ENCODE peak calls at places on chromosome 10, in six cellular contexts. X is cardiac muscle cell, S is IMR-90, M is uterus, K is left lung, O is prostate gland. T is an unnamed sample.
A peak's percentile ranks its signal among the peaks of the same experiment; 100 is the strongest.

GRCh38 chr10:91298224-91298862 is 77.9 kb downstream of the PCGF5 start:
- DNase-seq in X (peak; percentile 87), M (peak; percentile 73), S (peak; percentile 81), K (peak; percentile 79), O (peak; percentile 74), T (peak; percentile 82)

GRCh38 chr10:46270086-46270811 is 16.5 kb upstream of the ANTXRL start:
- DNase-seq in K (no peak), X (no peak), M (peak; percentile 4), O (no peak), S (no peak), T (no peak)

GRCh38 chr10:118763202-118763988 is 8.6 kb upstream of the CACUL1 start:
- DNase-seq in M (no peak), X (no peak), O (no peak), K (no peak), S (no peak), T (no peak)

GRCh38 chr10:31618541-31619291 is 299.7 kb downstream of the ZEB1 start:
- DNase-seq in K (no peak), S (peak; percentile 75), X (peak; percentile 74), O (no peak), M (peak; percentile 68), T (peak; percentile 72)

GRCh38 chr10:119299531-119299930 is 92.2 kb downstream of the GRK5 start:
- DNase-seq in S (no peak), O (no peak), X (peak; percentile 35), K (no peak), M (no peak), T (peak; percentile 45)

GRCh38 chr10:88831709-88832108 is 19.9 kb downstream of the ANKRD22 start:
- DNase-seq in K (no peak), O (no peak), X (no peak), S (no peak), M (no peak), T (no peak)

GRCh38 chr10:74337330-74338016 is 186.5 kb downstream of the ADK start:
- DNase-seq in M (no peak), X (no peak), S (no peak), K (no peak), O (no peak), T (no peak)

GRCh38 chr10:104122273-104123107 is 519 bp downstream of the SFR1 start:
- DNase-seq in M (no peak), K (no peak), X (peak; percentile 18), S (peak; percentile 2), O (no peak), T (no peak)

GRCh38 chr10:34698979-34699378 is 116.1 kb downstream of the PARD3 start:
- DNase-seq in K (no peak), X (peak; percentile 63), S (peak; percentile 47), M (no peak), O (no peak), T (no peak)

GRCh38 chr10:1420663-1421362 is 316.5 kb downstream of the ADARB2 start:
- DNase-seq in O (peak; percentile 66), X (no peak), S (no peak), K (peak; percentile 46), M (no peak), T (no peak)

GRCh38 chr10:77926566-77927342 is at the start of gene DLG5:
- DNase-seq in K (peak; percentile 70), M (peak; percentile 79), S (peak; percentile 52), O (peak; percentile 76), X (peak; percentile 76), T (peak; percentile 91)

GRCh38 chr10:48608279-48608681 is 3.4 kb upstream of the ARHGAP22 start:
- DNase-seq in X (peak; percentile 48), S (no peak), K (no peak), O (no peak), M (no peak), T (no peak)

GRCh38 chr10:9069136-9069535 is 1014.6 kb downstream of the GATA3 start:
- DNase-seq in X (no peak), S (no peak), M (no peak), O (no peak), K (no peak), T (no peak)

GRCh38 chr10:44046605-44047004 is 338.3 kb downstream of the CXCL12 start:
- DNase-seq in M (no peak), K (no peak), X (peak; percentile 21), O (no peak), S (peak; percentile 52), T (no peak)

GRCh38 chr10:19993714-19994343 is 177.6 kb downstream of the PLXDC2 start:
- DNase-seq in O (no peak), M (no peak), K (no peak), S (peak; percentile 15), X (peak; percentile 85), T (no peak)

GRCh38 chr10:79047875-79048638 is 20.7 kb upstream of the ZMIZ1 start:
- DNase-seq in X (no peak), S (no peak), O (no peak), K (peak; percentile 54), M (peak; percentile 13), T (peak; percentile 70)

GRCh38 chr10:122639801-122640200 is 59.8 kb downstream of the C10orf120 start:
- DNase-seq in S (no peak), O (no peak), K (no peak), X (no peak), M (no peak), T (no peak)

GRCh38 chr10:118595598-118596425 is at the start of gene PRLHR:
- DNase-seq in S (peak; percentile 10), K (no peak), M (peak; percentile 42), X (peak; percentile 57), O (no peak), T (no peak)

GRCh38 chr10:69216577-69217118 is 3.5 kb upstream of the HKDC1 start:
- DNase-seq in M (no peak), S (no peak), O (no peak), K (no peak), X (no peak), T (no peak)

GRCh38 chr10:77400041-77400440 is 237.6 kb downstream of the KCNMA1 start:
- DNase-seq in S (no peak), X (no peak), O (no peak), M (no peak), K (no peak), T (no peak)

DNA sequence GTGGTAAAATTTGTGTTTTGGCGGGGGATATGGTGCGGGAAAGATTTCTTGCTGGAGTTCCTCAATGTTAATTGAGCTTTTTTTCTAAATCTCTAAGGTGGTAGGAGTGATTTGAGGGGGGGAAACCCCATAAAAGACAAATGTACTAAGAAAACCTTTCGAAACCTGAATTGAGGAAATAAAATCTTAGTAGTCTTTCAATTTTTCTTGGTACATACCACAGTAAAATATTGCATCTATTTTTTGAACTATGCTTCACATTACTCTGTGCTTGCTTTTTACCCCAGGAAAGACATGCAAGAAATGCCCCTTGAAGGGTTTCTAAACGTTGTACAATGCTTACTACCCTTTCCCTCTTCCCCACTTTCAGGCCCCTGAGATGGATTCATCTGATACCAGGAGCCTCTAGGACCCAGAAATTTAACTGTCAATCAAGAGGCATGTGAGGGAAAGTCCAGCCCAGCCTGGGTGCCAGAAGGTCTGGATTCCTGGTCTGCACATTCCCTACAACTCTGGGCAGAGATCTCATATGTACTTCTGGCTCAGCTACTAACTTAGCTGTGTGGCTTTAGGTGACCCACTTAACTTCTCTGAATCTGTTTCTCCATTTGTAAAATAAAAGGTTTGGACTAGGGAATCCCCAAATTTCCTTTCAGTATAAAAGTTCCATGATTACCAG is 5.8 kb upstream of the PDCD4 start:
- DNase-seq in S (no peak), X (no peak), O (no peak), K (no peak), M (no peak), T (no peak)
- H3K4me1 ChIP-seq in S (peaks cover 9% of the 10 kb centered on the region), X (peaks cover 14% of the 10 kb centered on the region), O (peaks cover 4% of the 10 kb centered on the region), K (peaks cover 83% of the 10 kb centered on the region), M (no peaks in the 10 kb centered on the region), T (peaks cover 14% of the 10 kb centered on the region)

GRCh38 chr10:129709627-129710509 is 242.8 kb downstream of the MGMT start:
- DNase-seq in M (no peak), K (no peak), O (no peak), X (no peak), S (no peak), T (no peak)

GRCh38 chr10:129713659-129714265 is 246.7 kb downstream of the MGMT start:
- DNase-seq in K (no peak), S (no peak), O (no peak), M (no peak), X (no peak), T (no peak)

GRCh38 chr10:129711261-129711660 is 244.2 kb downstream of the MGMT start:
- DNase-seq in X (no peak), M (no peak), K (no peak), O (no peak), S (no peak), T (no peak)

GRCh38 chr10:129710510-129710847 is 243.4 kb downstream of the MGMT start:
- DNase-seq in M (no peak), S (no peak), X (no peak), O (no peak), K (no peak), T (no peak)

GRCh38 chr10:129712000-129712399 is 245.0 kb downstream of the MGMT start:
- DNase-seq in K (no peak), X (no peak), S (no peak), M (no peak), O (no peak), T (no peak)
- H3K4me3 ChIP-seq in K (no peak overlapping the region), X (no peak overlapping the region), S (no peak overlapping the region), M (no peak overlapping the region), O (no peak overlapping the region), T (no peak overlapping the region)

GRCh38 chr10:132001238-132001977 is 19.7 kb upstream of the BNIP3 start:
- DNase-seq in S (peak; percentile 43), M (no peak), X (peak; percentile 65), K (peak; percentile 53), O (peak; percentile 47), T (no peak)

GRCh38 chr10:131998050-131998844 is 16.5 kb upstream of the BNIP3 start:
- DNase-seq in X (no peak), K (no peak), S (no peak), M (no peak), O (no peak), T (no peak)

GRCh38 chr10:131997366-131998049 is 15.8 kb upstream of the BNIP3 start:
- DNase-seq in O (peak; percentile 97), X (peak; percentile 92), K (peak; percentile 83), M (peak; percentile 73), S (peak; percentile 90), T (no peak)

GRCh38 chr10:131996508-131997365 is 15.0 kb upstream of the BNIP3 start:
- DNase-seq in S (no peak), M (no peak), K (peak; percentile 46), O (no peak), X (no peak), T (no peak)

GRCh38 chr10:131998845-131999681 is 17.3 kb upstream of the BNIP3 start:
- DNase-seq in K (no peak), S (no peak), O (no peak), X (no peak), M (no peak), T (no peak)
- H3K27ac ChIP-seq in K (peak overlapping the region; percentile 73), S (no peak overlapping the region), O (peak overlapping the region; percentile 90), X (no peak overlapping the region), M (no peak overlapping the region), T (no peak overlapping the region)

GRCh38 chr10:71999360-72000072 is 35.3 kb downstream of the CHST3 start:
- DNase-seq in M (peak; percentile 95), S (peak; percentile 73), O (no peak), X (peak; percentile 98), K (peak; percentile 59), T (peak; percentile 90)

GRCh38 chr10:71998840-71999194 is 34.6 kb downstream of the CHST3 start:
- DNase-seq in X (peak; percentile 74), M (peak; percentile 67), S (peak; percentile 75), O (no peak), K (no peak), T (no peak)

GRCh38 chr10:72001026-72001380 is 36.8 kb downstream of the CHST3 start:
- DNase-seq in O (no peak), M (no peak), K (no peak), S (no peak), X (no peak), T (no peak)

GRCh38 chr10:71998119-71998839 is 34.1 kb downstream of the CHST3 start:
- DNase-seq in X (peak; percentile 27), M (peak; percentile 47), S (no peak), K (no peak), O (no peak), T (no peak)

GRCh38 chr10:72000073-72001025 is 36.2 kb downstream of the CHST3 start:
- DNase-seq in X (no peak), S (no peak), O (no peak), K (no peak), M (no peak), T (no peak)
- H3K4me1 ChIP-seq in X (peaks cover 11% of the 10 kb centered on the region), S (peaks cover 36% of the 10 kb centered on the region), O (peaks cover 2% of the 10 kb centered on the region), K (peaks cover 18% of the 10 kb centered on the region), M (peaks cover 23% of the 10 kb centered on the region), T (peaks cover 2% of the 10 kb centered on the region)